ENCODE peak calls at places on chromosome 3, in eight cellular contexts. One of them, this sample, is unnamed.

GRCh38 chr3:52140000-52140399 is 14.2 kb downstream of the POC1A start:
- DNase-seq in nephron progenitor cell: no peak
- DNase-seq in glutamatergic neuron: no peak
- DNase-seq in fibroblast of mammary gland: no peak
- DNase-seq in GM12865: no peak
- DNase-seq in H9: no peak
- DNase-seq in colonic mucosa: no peak
- DNase-seq in MCF 10A: no peak
- DNase-seq in this sample: no peak

GRCh38 chr3:77259701-77260100 is 219.8 kb downstream of the ROBO2 start:
- DNase-seq in nephron progenitor cell: no peak
- DNase-seq in glutamatergic neuron: no peak
- DNase-seq in fibroblast of mammary gland: no peak
- DNase-seq in GM12865: no peak
- DNase-seq in H9: no peak
- DNase-seq in colonic mucosa: no peak
- DNase-seq in MCF 10A: no peak
- DNase-seq in this sample: no peak

GRCh38 chr3:167031364-167032049 is 348.6 kb downstream of the ZBBX start:
- DNase-seq in nephron progenitor cell: no peak
- DNase-seq in glutamatergic neuron: no peak
- DNase-seq in fibroblast of mammary gland: no peak
- DNase-seq in GM12865: no peak
- DNase-seq in H9: no peak
- DNase-seq in colonic mucosa: no peak
- DNase-seq in MCF 10A: no peak
- DNase-seq in this sample: no peak

GRCh38 chr3:33717616-33717865 is 513 bp downstream of the CLASP2 start:
- DNase-seq in nephron progenitor cell: peak; percentile 76
- DNase-seq in glutamatergic neuron: peak; percentile 73
- DNase-seq in fibroblast of mammary gland: peak; percentile 60
- DNase-seq in GM12865: no peak
- DNase-seq in H9: peak; percentile 69
- DNase-seq in colonic mucosa: peak; percentile 82
- DNase-seq in MCF 10A: peak; percentile 64
- DNase-seq in this sample: peak; percentile 43

GRCh38 chr3:127365383-127365782 is 77.5 kb upstream of the PRR20G start:
- DNase-seq in nephron progenitor cell: no peak
- DNase-seq in glutamatergic neuron: no peak
- DNase-seq in fibroblast of mammary gland: no peak
- DNase-seq in GM12865: no peak
- DNase-seq in H9: no peak
- DNase-seq in colonic mucosa: no peak
- DNase-seq in MCF 10A: no peak
- DNase-seq in this sample: no peak

GRCh38 chr3:108486910-108487309 is 23.5 kb downstream of the MYH15 start:
- DNase-seq in nephron progenitor cell: peak; percentile 32
- DNase-seq in glutamatergic neuron: peak; percentile 54
- DNase-seq in fibroblast of mammary gland: peak; percentile 72
- DNase-seq in GM12865: no peak
- DNase-seq in H9: no peak
- DNase-seq in colonic mucosa: no peak
- DNase-seq in MCF 10A: peak; percentile 43
- DNase-seq in this sample: no peak

GRCh38 chr3:126753191-126754160 is 49.4 kb downstream of the CHCHD6 start:
- DNase-seq in nephron progenitor cell: no peak
- DNase-seq in glutamatergic neuron: no peak
- DNase-seq in fibroblast of mammary gland: no peak
- DNase-seq in GM12865: no peak
- DNase-seq in H9: no peak
- DNase-seq in colonic mucosa: no peak
- DNase-seq in MCF 10A: peak; percentile 80
- DNase-seq in this sample: no peak

GRCh38 chr3:16085884-16086608 is 88.4 kb upstream of the GALNT15 start:
- DNase-seq in nephron progenitor cell: no peak
- DNase-seq in glutamatergic neuron: no peak
- DNase-seq in fibroblast of mammary gland: peak; percentile 59
- DNase-seq in GM12865: no peak
- DNase-seq in H9: no peak
- DNase-seq in colonic mucosa: no peak
- DNase-seq in MCF 10A: no peak
- DNase-seq in this sample: no peak

GRCh38 chr3:56119575-56120349 is 348.5 kb downstream of the ERC2 start:
- DNase-seq in nephron progenitor cell: no peak
- DNase-seq in glutamatergic neuron: no peak
- DNase-seq in fibroblast of mammary gland: peak; percentile 86
- DNase-seq in GM12865: no peak
- DNase-seq in H9: no peak
- DNase-seq in colonic mucosa: peak; percentile 28
- DNase-seq in MCF 10A: peak; percentile 80
- DNase-seq in this sample: no peak

GRCh38 chr3:178056868-178057267 is 479.4 kb upstream of the KCNMB2 start:
- DNase-seq in nephron progenitor cell: no peak
- DNase-seq in glutamatergic neuron: no peak
- DNase-seq in fibroblast of mammary gland: peak; percentile 37
- DNase-seq in GM12865: no peak
- DNase-seq in H9: no peak
- DNase-seq in colonic mucosa: no peak
- DNase-seq in MCF 10A: no peak
- DNase-seq in this sample: no peak

GRCh38 chr3:184261270-184262165 is at the start of gene CAMK2N2:
- DNase-seq in nephron progenitor cell: peak; percentile 78
- DNase-seq in glutamatergic neuron: peak; percentile 87
- DNase-seq in fibroblast of mammary gland: peak; percentile 37
- DNase-seq in GM12865: peak; percentile 46
- DNase-seq in H9: peak; percentile 95
- DNase-seq in colonic mucosa: peak; percentile 50
- DNase-seq in MCF 10A: peak; percentile 72
- DNase-seq in this sample: peak; percentile 56

GRCh38 chr3:157585386-157585785 is 82.2 kb upstream of the VEPH1 start:
- DNase-seq in nephron progenitor cell: no peak
- DNase-seq in glutamatergic neuron: no peak
- DNase-seq in fibroblast of mammary gland: no peak
- DNase-seq in GM12865: no peak
- DNase-seq in H9: no peak
- DNase-seq in colonic mucosa: no peak
- DNase-seq in MCF 10A: no peak
- DNase-seq in this sample: no peak

GRCh38 chr3:95277614-95278013 is 1214.8 kb downstream of the NSUN3 start:
- DNase-seq in nephron progenitor cell: no peak
- DNase-seq in glutamatergic neuron: no peak
- DNase-seq in fibroblast of mammary gland: no peak
- DNase-seq in GM12865: no peak
- DNase-seq in H9: no peak
- DNase-seq in colonic mucosa: no peak
- DNase-seq in MCF 10A: no peak
- DNase-seq in this sample: no peak

GRCh38 chr3:31710123-31710841 is 177.6 kb downstream of the STT3B start:
- DNase-seq in nephron progenitor cell: no peak
- DNase-seq in glutamatergic neuron: no peak
- DNase-seq in fibroblast of mammary gland: no peak
- DNase-seq in GM12865: no peak
- DNase-seq in H9: no peak
- DNase-seq in colonic mucosa: no peak
- DNase-seq in MCF 10A: no peak
- DNase-seq in this sample: no peak

GRCh38 chr3:96069065-96069464 is 745.3 kb upstream of the EPHA6 start:
- DNase-seq in nephron progenitor cell: no peak
- DNase-seq in glutamatergic neuron: no peak
- DNase-seq in fibroblast of mammary gland: no peak
- DNase-seq in GM12865: no peak
- DNase-seq in H9: no peak
- DNase-seq in colonic mucosa: no peak
- DNase-seq in MCF 10A: no peak
- DNase-seq in this sample: no peak

GRCh38 chr3:111605016-111605415 is 9.9 kb upstream of the ZBED2 start:
- DNase-seq in nephron progenitor cell: no peak
- DNase-seq in glutamatergic neuron: no peak
- DNase-seq in fibroblast of mammary gland: peak; percentile 23
- DNase-seq in GM12865: no peak
- DNase-seq in H9: no peak
- DNase-seq in colonic mucosa: no peak
- DNase-seq in MCF 10A: no peak
- DNase-seq in this sample: no peak

GRCh38 chr3:70072180-70072579 is 72.6 kb downstream of the SAMMSON start:
- DNase-seq in nephron progenitor cell: no peak
- DNase-seq in glutamatergic neuron: no peak
- DNase-seq in fibroblast of mammary gland: no peak
- DNase-seq in GM12865: no peak
- DNase-seq in H9: no peak
- DNase-seq in colonic mucosa: no peak
- DNase-seq in MCF 10A: no peak
- DNase-seq in this sample: no peak

GRCh38 chr3:15268033-15268631 is 62.1 kb downstream of the CAPN7 start:
- DNase-seq in nephron progenitor cell: peak; percentile 85
- DNase-seq in glutamatergic neuron: peak; percentile 89
- DNase-seq in fibroblast of mammary gland: peak; percentile 89
- DNase-seq in GM12865: peak; percentile 93
- DNase-seq in H9: peak; percentile 84
- DNase-seq in colonic mucosa: peak; percentile 85
- DNase-seq in MCF 10A: peak; percentile 84
- DNase-seq in this sample: peak; percentile 72

GRCh38 chr3:154862265-154862664 is 217.9 kb upstream of the MME start:
- DNase-seq in nephron progenitor cell: no peak
- DNase-seq in glutamatergic neuron: no peak
- DNase-seq in fibroblast of mammary gland: peak; percentile 51
- DNase-seq in GM12865: peak; percentile 1
- DNase-seq in H9: no peak
- DNase-seq in colonic mucosa: no peak
- DNase-seq in MCF 10A: peak; percentile 17
- DNase-seq in this sample: no peak

GRCh38 chr3:77045686-77046085 is 5.8 kb downstream of the ROBO2 start:
- DNase-seq in nephron progenitor cell: no peak
- DNase-seq in glutamatergic neuron: no peak
- DNase-seq in fibroblast of mammary gland: no peak
- DNase-seq in GM12865: no peak
- DNase-seq in H9: no peak
- DNase-seq in colonic mucosa: no peak
- DNase-seq in MCF 10A: no peak
- DNase-seq in this sample: no peak

GRCh38 chr3:182704926-182705325 is 88.4 kb upstream of the ATP11B start:
- DNase-seq in nephron progenitor cell: no peak
- DNase-seq in glutamatergic neuron: peak; percentile 27
- DNase-seq in fibroblast of mammary gland: no peak
- DNase-seq in GM12865: no peak
- DNase-seq in H9: peak; percentile 78
- DNase-seq in colonic mucosa: no peak
- DNase-seq in MCF 10A: no peak
- DNase-seq in this sample: no peak
- TF ChIP-seq CTCF in nephron progenitor cell: peak; percentile 36
- TF ChIP-seq CTCF in glutamatergic neuron: no peak
- TF ChIP-seq CTCF in fibroblast of mammary gland: no peak
- TF ChIP-seq CTCF in GM12865: no peak
- TF ChIP-seq CTCF in H9: peak; percentile 48
- TF ChIP-seq CTCF in colonic mucosa: no peak
- TF ChIP-seq CTCF in MCF 10A: no peak
- TF ChIP-seq CTCF in this sample: peak; percentile 56

DNA sequence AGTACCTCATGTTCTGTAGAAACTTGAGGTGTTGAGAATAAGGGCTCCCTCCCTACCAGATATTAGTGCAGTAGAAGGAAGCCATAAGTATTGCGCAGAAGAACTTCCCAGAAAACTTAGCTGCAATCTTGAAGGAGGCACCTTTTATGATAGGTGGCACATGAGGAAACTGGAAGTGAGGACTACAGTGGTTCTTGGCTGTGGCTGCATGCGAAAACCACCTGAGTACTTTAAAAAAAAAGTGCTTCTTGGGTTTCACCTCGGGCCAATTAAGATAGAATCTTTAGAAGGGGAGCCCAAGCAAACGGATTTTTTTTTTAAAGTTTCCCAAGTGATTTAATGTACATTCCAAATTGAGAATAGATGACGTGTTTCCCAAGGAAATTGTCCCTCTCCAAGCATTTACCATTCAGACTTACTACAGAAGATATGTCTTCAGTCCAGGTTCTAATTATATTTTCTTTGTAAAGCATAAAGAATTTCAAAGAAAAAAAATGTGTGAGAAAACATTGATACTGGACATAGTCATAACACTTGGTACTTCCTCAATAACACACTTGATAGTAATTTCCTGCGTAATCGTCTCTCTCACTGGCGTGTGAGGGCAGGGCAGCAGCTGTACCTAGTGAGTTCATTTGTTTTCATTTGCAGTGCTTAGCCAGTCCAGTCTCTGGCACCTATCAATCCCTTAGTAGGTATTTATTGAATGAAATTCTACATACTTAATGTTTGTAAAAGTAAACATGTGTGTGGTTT is 12.3 kb upstream of the NR1I2 start:
- DNase-seq in nephron progenitor cell: no peak
- DNase-seq in glutamatergic neuron: no peak
- DNase-seq in fibroblast of mammary gland: no peak
- DNase-seq in GM12865: no peak
- DNase-seq in H9: no peak
- DNase-seq in colonic mucosa: no peak
- DNase-seq in MCF 10A: no peak
- DNase-seq in this sample: no peak
- TF ChIP-seq CTCF in nephron progenitor cell: no peak
- TF ChIP-seq CTCF in glutamatergic neuron: no peak
- TF ChIP-seq CTCF in fibroblast of mammary gland: no peak
- TF ChIP-seq CTCF in GM12865: no peak
- TF ChIP-seq CTCF in H9: no peak
- TF ChIP-seq CTCF in colonic mucosa: no peak
- TF ChIP-seq CTCF in MCF 10A: no peak
- TF ChIP-seq CTCF in this sample: no peak

GRCh38 chr3:54065551-54065950 is 56.8 kb upstream of the CACNA2D3 start:
- DNase-seq in nephron progenitor cell: no peak
- DNase-seq in glutamatergic neuron: no peak
- DNase-seq in fibroblast of mammary gland: no peak
- DNase-seq in GM12865: no peak
- DNase-seq in H9: no peak
- DNase-seq in colonic mucosa: no peak
- DNase-seq in MCF 10A: no peak
- DNase-seq in this sample: no peak
- TF ChIP-seq CTCF in nephron progenitor cell: no peak
- TF ChIP-seq CTCF in glutamatergic neuron: no peak
- TF ChIP-seq CTCF in fibroblast of mammary gland: no peak
- TF ChIP-seq CTCF in GM12865: no peak
- TF ChIP-seq CTCF in H9: no peak
- TF ChIP-seq CTCF in colonic mucosa: no peak
- TF ChIP-seq CTCF in MCF 10A: no peak
- TF ChIP-seq CTCF in this sample: no peak

DNA sequence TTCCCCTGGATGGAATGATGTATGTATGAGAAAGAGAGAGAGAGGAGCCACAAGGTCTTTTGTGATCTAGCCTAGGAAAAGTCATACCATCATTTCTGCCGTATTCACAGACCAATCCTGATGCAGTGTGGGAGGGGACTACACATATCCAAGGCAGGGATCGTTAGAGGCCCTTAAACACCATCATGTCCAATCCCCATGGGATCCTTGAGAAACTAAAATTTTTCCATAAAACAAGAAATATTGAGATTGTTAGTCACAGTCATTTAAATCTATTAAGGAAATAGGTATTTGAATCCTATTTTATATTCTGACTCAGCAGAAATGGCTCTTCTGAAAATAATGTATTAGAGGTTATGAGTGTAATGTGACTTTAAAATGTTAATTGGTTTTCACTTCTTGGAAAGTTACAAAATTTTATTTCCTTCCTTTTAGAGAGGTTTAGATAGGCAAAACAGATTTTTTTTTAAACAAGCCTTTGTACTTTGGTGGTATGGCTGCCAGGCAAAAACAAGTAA is 65.1 kb upstream of the TSC22D2 start:
- DNase-seq in nephron progenitor cell: no peak
- DNase-seq in glutamatergic neuron: no peak
- DNase-seq in fibroblast of mammary gland: no peak
- DNase-seq in GM12865: no peak
- DNase-seq in H9: no peak
- DNase-seq in colonic mucosa: no peak
- DNase-seq in MCF 10A: no peak
- DNase-seq in this sample: no peak
- TF ChIP-seq CTCF in nephron progenitor cell: no peak
- TF ChIP-seq CTCF in glutamatergic neuron: no peak
- TF ChIP-seq CTCF in fibroblast of mammary gland: no peak
- TF ChIP-seq CTCF in GM12865: no peak
- TF ChIP-seq CTCF in H9: no peak
- TF ChIP-seq CTCF in colonic mucosa: no peak
- TF ChIP-seq CTCF in MCF 10A: no peak
- TF ChIP-seq CTCF in this sample: no peak